ENCODE peak calls at places on chromosome 11, in five cellular contexts. L is HS-27A; G is right atrium auricular region; U is HCEC 1CT; B is effector CD4-positive, alpha-beta T cell. V is an unnamed sample.

GRCh38 chr11:70029115-70029830 is 48.8 kb upstream of the ANO1 start:
- DNase-seq in L (no peak), G (no peak), U (no peak), B (no peak), V (no peak)

GRCh38 chr11:119423459-119424254 is 685 bp upstream of the THY1 start:
- DNase-seq in L (no peak), G (no peak), U (peak), B (no peak), V (no peak)

GRCh38 chr11:61739413-61739812 is 13.0 kb upstream of the MYRF start:
- DNase-seq in L (no peak), G (no peak), U (no peak), B (no peak), V (no peak)

GRCh38 chr11:87258171-87258833 is 220.6 kb downstream of the TMEM135 start:
- DNase-seq in L (no peak), G (no peak), U (no peak), B (no peak), V (no peak)

GRCh38 chr11:47971501-47971900 is 8.9 kb upstream of the PTPRJ start:
- DNase-seq in L (no peak), G (no peak), U (no peak), B (no peak), V (no peak)

GRCh38 chr11:72160319-72160718 is 24.8 kb downstream of the FOLR3 start:
- DNase-seq in L (no peak), G (no peak), U (peak), B (no peak), V (no peak)

GRCh38 chr11:118049771-118050170 is 27.1 kb upstream of the TMPRSS4 start:
- DNase-seq in L (no peak), G (peak), U (no peak), B (no peak), V (no peak)

GRCh38 chr11:1777737-1778136 is 14.0 kb upstream of the CTSD start:
- DNase-seq in L (no peak), G (no peak), U (no peak), B (no peak), V (peak)

GRCh38 chr11:96228472-96228871 is 114.5 kb downstream of the MAML2 start:
- DNase-seq in L (peak), G (peak), U (peak), B (no peak), V (no peak)

V was measured in NK-92 treated with Interleukin-12 subunit alpha and Interleukin-12 subunit beta, amount 100 ng/mL, for 24 hours.